ENCODE peak calls at places on chromosomes 6 and 20, in six cellular contexts. K, Q, F, O, D and J are unnamed samples.

GRCh38 chr6:34074064-34074739 is 71.7 kb downstream of the GRM4 start:
- DNase-seq in F (no peak), Q (no peak), O (no peak), D (no peak), K (no peak), J (no peak)

GRCh38 chr6:166541366-166541765 is 45.1 kb downstream of the RAMACL start:
- DNase-seq in K (no peak), Q (no peak), O (no peak), D (no peak), F (no peak), J (no peak)

GRCh38 chr6:30820196-30820595 is 64.1 kb upstream of the DDR1 start:
- DNase-seq in Q (peak), D (no peak), O (no peak), F (peak), K (no peak), J (peak)

GRCh38 chr20:14729390-14729789 is 392.0 kb upstream of the FLRT3 start:
- DNase-seq in Q (no peak), O (no peak), F (no peak), D (no peak), K (no peak), J (no peak)

GRCh38 chr6:41302638-41303037 is 16.2 kb upstream of the TREM1 start:
- DNase-seq in K (no peak), Q (no peak), O (no peak), D (no peak), F (no peak), J (no peak)

GRCh38 chr6:100347901-100348550 is 116.7 kb downstream of the SIM1 start:
- DNase-seq in K (no peak), Q (no peak), D (no peak), O (peak), F (peak), J (peak)

GRCh38 chr6:30881392-30881986 is 2.8 kb upstream of the DDR1 start:
- DNase-seq in Q (no peak), K (no peak), F (no peak), D (no peak), O (no peak), J (no peak)

GRCh38 chr20:57479196-57479595 is 45.7 kb downstream of the CTCFL start:
- DNase-seq in K (no peak), F (no peak), O (no peak), Q (no peak), D (no peak), J (no peak)

GRCh38 chr20:5544175-5544574 is 206.0 kb upstream of the SHLD1 start:
- DNase-seq in D (no peak), Q (no peak), F (no peak), O (no peak), K (no peak), J (no peak)

GRCh38 chr6:84967389-84967788 is 203.0 kb upstream of the TBX18 start:
- DNase-seq in Q (no peak), K (no peak), O (no peak), D (no peak), F (peak), J (peak)

GRCh38 chr20:55579802-55580201 is 425.5 kb downstream of the CBLN4 start:
- DNase-seq in F (no peak), K (no peak), O (no peak), Q (no peak), D (no peak), J (no peak)

GRCh38 chr20:48603819-48604405 is 223.9 kb downstream of the PREX1 start:
- DNase-seq in O (no peak), D (no peak), F (no peak), Q (no peak), K (no peak), J (no peak)

GRCh38 chr6:26270903-26271639 is 93.9 kb upstream of the BTN3A2 start:
- DNase-seq in O (no peak), Q (peak), D (peak), F (peak), K (peak), J (peak)

GRCh38 chr20:18056174-18057105 is 1.3 kb downstream of the OVOL2 start:
- DNase-seq in Q (no peak), D (no peak), K (peak), F (peak), O (no peak), J (peak)

GRCh38 chr6:163743796-163744195 is 329.3 kb downstream of the QKI start:
- DNase-seq in O (no peak), K (no peak), D (no peak), F (no peak), Q (no peak), J (no peak)

GRCh38 chr20:891121-892080 is 24.7 kb downstream of the ANGPT4 start:
- DNase-seq in Q (peak), O (no peak), D (no peak), F (peak), K (no peak), J (no peak)

GRCh38 chr20:33676121-33676520 is 1.9 kb upstream of the NECAB3 start:
- DNase-seq in Q (no peak), D (no peak), F (no peak), K (no peak), O (no peak), J (no peak)

GRCh38 chr6:81226957-81227356 is 525.5 kb downstream of the TENT5A start:
- DNase-seq in Q (no peak), O (no peak), D (no peak), K (no peak), F (no peak), J (no peak)

GRCh38 chr6:126539022-126539421 is 199.1 kb downstream of the CENPW start:
- DNase-seq in F (peak), D (no peak), Q (no peak), O (no peak), K (no peak), J (peak)

GRCh38 chr6:151044465-151045441 is 179.3 kb downstream of the MTHFD1L start:
- DNase-seq in K (no peak), O (peak), F (peak), D (no peak), Q (peak), J (peak)

GRCh38 chr6:33904050-33904827 is 100.4 kb upstream of the MLN start:
- DNase-seq in F (no peak), K (peak), O (no peak), Q (no peak), D (peak), J (no peak)

GRCh38 chr6:157158456-157158855 is 164.9 kb downstream of the TMEM242 start:
- DNase-seq in K (no peak), Q (no peak), F (no peak), O (no peak), D (no peak), J (no peak)

GRCh38 chr6:33755070-33755869 is 8.6 kb upstream of the IP6K3 start:
- DNase-seq in F (no peak), O (no peak), K (no peak), Q (no peak), D (no peak), J (no peak)

GRCh38 chr20:54105653-54106052 is 35.3 kb upstream of the BCAS1 start:
- DNase-seq in D (no peak), O (no peak), F (peak), K (no peak), Q (no peak), J (no peak)

GRCh38 chr6:49202923-49203322 is 260.1 kb downstream of the MMUT start:
- DNase-seq in O (no peak), Q (no peak), F (peak), D (no peak), K (no peak), J (peak)

GRCh38 chr6:36049582-36049981 is 22.0 kb downstream of the MAPK14 start:
- DNase-seq in K (no peak), Q (no peak), O (no peak), F (no peak), D (no peak), J (no peak)

GRCh38 chr6:24720131-24720603 is 1.2 kb upstream of the C6orf62 start:
- DNase-seq in K (peak), O (no peak), F (peak), D (peak), Q (peak), J (peak)

GRCh38 chr6:2412731-2413130 is 167.3 kb upstream of the GMDS start:
- DNase-seq in D (no peak), F (peak), O (peak), K (no peak), Q (no peak), J (no peak)

GRCh38 chr20:53642196-53643030 is 48.8 kb upstream of the ZNF217 start:
- DNase-seq in D (no peak), F (peak), O (no peak), Q (no peak), K (peak), J (peak)

GRCh38 chr6:84077645-84078044 is 44.1 kb downstream of the MRAP2 start:
- DNase-seq in D (no peak), K (no peak), Q (no peak), F (no peak), O (no peak), J (no peak)

GRCh38 chr20:846894-847278 is 13.4 kb downstream of the FAM110A start:
- DNase-seq in Q (no peak), O (no peak), F (no peak), K (peak), D (peak), J (no peak)

GRCh38 chr6:104995989-104996617 is 39.2 kb downstream of the LIN28B start:
- DNase-seq in O (peak), K (no peak), D (no peak), Q (no peak), F (peak), J (peak)

GRCh38 chr20:18092890-18093289 is 35.2 kb upstream of the OVOL2 start:
- DNase-seq in D (no peak), Q (no peak), K (no peak), O (no peak), F (no peak), J (no peak)